ENCODE peak calls at places on chromosomes 5 and 9, in ten cellular contexts. Y is spleen, S is prostate gland, A is GM23338, U is breast epithelium, G is K562, Z is endothelial cell of umbilical vein, N is HCT116, X is HepG2, I is sigmoid colon. V is an unnamed sample. For H3K4me1, the result is how much of the 10 kb centered on the place peaks cover.

GRCh38 chr5:5270958-5271605 is 131.0 kb downstream of the ADAMTS16 start:
- DNase-seq in Y (peak), S (peak), A (peak), U (peak), G (no peak), Z (peak), N (peak), X (peak), I (peak), V (no peak)

GRCh38 chr5:150523472-150524350 is 15.8 kb downstream of the NDST1 start:
- DNase-seq in Y (no peak), S (peak), A (peak), U (no peak), G (peak), Z (peak), N (peak), X (peak), I (no peak), V (no peak)

GRCh38 chr9:128552744-128553221 is 396 bp downstream of the SPTAN1 start:
- DNase-seq in Y (peak), S (peak), A (peak), U (peak), G (peak), Z (peak), N (no peak), X (no peak), I (peak), V (peak)

GRCh38 chr5:95621839-95622629 is 2.1 kb downstream of the GPR150 start:
- DNase-seq in Y (no peak), S (no peak), A (no peak), U (no peak), G (no peak), Z (no peak), N (no peak), X (no peak), I (no peak), V (no peak)

GRCh38 chr9:80678906-80679305 is 1010.4 kb downstream of the TLE1 start:
- DNase-seq in Y (no peak), S (no peak), A (no peak), U (no peak), G (no peak), Z (no peak), N (no peak), X (no peak), I (no peak), V (no peak)

GRCh38 chr5:90201923-90202322 is 207.6 kb downstream of the CETN3 start:
- DNase-seq in Y (no peak), S (no peak), A (no peak), U (no peak), G (no peak), Z (peak), N (peak), X (no peak), I (no peak), V (no peak)

GRCh38 chr9:32292611-32293010 is 91.8 kb upstream of the ACO1 start:
- DNase-seq in Y (no peak), S (no peak), A (no peak), U (no peak), G (no peak), Z (no peak), N (no peak), X (peak), I (no peak), V (no peak)

GRCh38 chr5:133274597-133274935 is 222.8 kb downstream of the HSPA4 start:
- DNase-seq in Y (no peak), S (no peak), A (no peak), U (no peak), G (no peak), Z (no peak), N (no peak), X (peak), I (no peak), V (no peak)

GRCh38 chr5:160445132-160445531 is 23.5 kb downstream of the PTTG1 start:
- DNase-seq in Y (no peak), S (no peak), A (no peak), U (no peak), G (no peak), Z (no peak), N (no peak), X (no peak), I (no peak), V (no peak)

GRCh38 chr5:121979691-121980090 is 17.9 kb downstream of the SRFBP1 start:
- DNase-seq in Y (no peak), S (no peak), A (no peak), U (no peak), G (no peak), Z (no peak), N (no peak), X (no peak), I (no peak), V (no peak)

GRCh38 chr5:119792154-119792799 is 162.9 kb downstream of the FAM170A start:
- DNase-seq in Y (no peak), S (no peak), A (no peak), U (no peak), G (no peak), Z (no peak), N (no peak), X (no peak), I (no peak), V (no peak)

GRCh38 chr9:137492464-137493162 is 33.5 kb upstream of the NSMF start:
- DNase-seq in Y (peak), S (no peak), A (peak), U (no peak), G (peak), Z (no peak), N (peak), X (no peak), I (no peak), V (no peak)

GRCh38 chr9:104238668-104239067 is 144.6 kb downstream of the SMC2 start:
- DNase-seq in Y (no peak), S (no peak), A (no peak), U (no peak), G (no peak), Z (no peak), N (no peak), X (peak), I (no peak), V (no peak)

GRCh38 chr5:128121679-128122078 is 38.1 kb downstream of the SLC12A2 start:
- DNase-seq in Y (no peak), S (peak), A (no peak), U (peak), G (no peak), Z (no peak), N (peak), X (no peak), I (no peak), V (no peak)

GRCh38 chr5:89904442-89904841 is 505.1 kb downstream of the CETN3 start:
- DNase-seq in Y (no peak), S (no peak), A (no peak), U (no peak), G (no peak), Z (no peak), N (no peak), X (no peak), I (no peak), V (no peak)

GRCh38 chr5:173866249-173867172 is 21.6 kb upstream of the CPEB4 start:
- DNase-seq in Y (peak), S (no peak), A (peak), U (no peak), G (peak), Z (no peak), N (no peak), X (no peak), I (peak), V (no peak)

GRCh38 chr9:19470567-19470966 is 61.8 kb downstream of the ACER2 start:
- DNase-seq in Y (no peak), S (no peak), A (no peak), U (no peak), G (no peak), Z (no peak), N (no peak), X (no peak), I (no peak), V (no peak)

GRCh38 chr5:134440185-134440755 is 28.6 kb upstream of the CDKN2AIPNL start:
- DNase-seq in Y (no peak), S (no peak), A (no peak), U (no peak), G (no peak), Z (no peak), N (no peak), X (no peak), I (no peak), V (no peak)

GRCh38 chr5:180723936-180724335 is 15.9 kb downstream of the OR2Y1 start:
- DNase-seq in Y (no peak), S (no peak), A (no peak), U (no peak), G (no peak), Z (no peak), N (no peak), X (no peak), I (no peak), V (no peak)

GRCh38 chr5:66171349-66172344 is 27.5 kb downstream of the SREK1 start:
- DNase-seq in Y (no peak), S (peak), A (peak), U (no peak), G (peak), Z (peak), N (no peak), X (peak), I (no peak), V (no peak)

GRCh38 chr9:83620841-83621636 is 1.9 kb upstream of the IDNK start:
- DNase-seq in Y (no peak), S (no peak), A (peak), U (no peak), G (no peak), Z (peak), N (peak), X (peak), I (no peak), V (no peak)

GRCh38 chr9:36292641-36293040 is 34.4 kb upstream of the GNE start:
- DNase-seq in Y (no peak), S (no peak), A (peak), U (no peak), G (no peak), Z (no peak), N (no peak), X (no peak), I (no peak), V (no peak)

GRCh38 chr9:83430681-83431080 is 107.5 kb downstream of the FRMD3 start:
- DNase-seq in Y (no peak), S (no peak), A (no peak), U (no peak), G (no peak), Z (no peak), N (no peak), X (no peak), I (no peak), V (no peak)

GRCh38 chr5:56951131-56951945 is 585 bp downstream of the MIER3 start:
- DNase-seq in Y (peak), S (peak), A (peak), U (no peak), G (peak), Z (peak), N (no peak), X (no peak), I (peak), V (no peak)

GRCh38 chr5:145680744-145681143 is 154.4 kb downstream of the PRELID2 start:
- DNase-seq in Y (no peak), S (no peak), A (no peak), U (no peak), G (no peak), Z (no peak), N (no peak), X (no peak), I (peak), V (no peak)

GRCh38 chr5:169433221-169433651 is 132.3 kb upstream of the SLIT3 start:
- DNase-seq in Y (no peak), S (no peak), A (no peak), U (no peak), G (no peak), Z (no peak), N (no peak), X (no peak), I (no peak), V (no peak)

GRCh38 chr5:79840085-79840990 is 150.7 kb downstream of the CMYA5 start:
- DNase-seq in Y (no peak), S (no peak), A (no peak), U (no peak), G (no peak), Z (no peak), N (no peak), X (no peak), I (no peak), V (peak)

GRCh38 chr9:121612511-121612998 is 38.9 kb upstream of the DAB2IP start:
- DNase-seq in Y (no peak), S (peak), A (no peak), U (no peak), G (no peak), Z (no peak), N (no peak), X (no peak), I (peak), V (no peak)

GRCh38 chr5:6592611-6593010 is 40.2 kb downstream of the NSUN2 start:
- DNase-seq in Y (no peak), S (no peak), A (no peak), U (no peak), G (no peak), Z (no peak), N (no peak), X (no peak), I (no peak), V (no peak)

GRCh38 chr9:224540-225520 is 10.2 kb downstream of the DOCK8 start:
- DNase-seq in Y (no peak), S (no peak), A (no peak), U (peak), G (no peak), Z (no peak), N (no peak), X (peak), I (no peak), V (no peak)

DNA sequence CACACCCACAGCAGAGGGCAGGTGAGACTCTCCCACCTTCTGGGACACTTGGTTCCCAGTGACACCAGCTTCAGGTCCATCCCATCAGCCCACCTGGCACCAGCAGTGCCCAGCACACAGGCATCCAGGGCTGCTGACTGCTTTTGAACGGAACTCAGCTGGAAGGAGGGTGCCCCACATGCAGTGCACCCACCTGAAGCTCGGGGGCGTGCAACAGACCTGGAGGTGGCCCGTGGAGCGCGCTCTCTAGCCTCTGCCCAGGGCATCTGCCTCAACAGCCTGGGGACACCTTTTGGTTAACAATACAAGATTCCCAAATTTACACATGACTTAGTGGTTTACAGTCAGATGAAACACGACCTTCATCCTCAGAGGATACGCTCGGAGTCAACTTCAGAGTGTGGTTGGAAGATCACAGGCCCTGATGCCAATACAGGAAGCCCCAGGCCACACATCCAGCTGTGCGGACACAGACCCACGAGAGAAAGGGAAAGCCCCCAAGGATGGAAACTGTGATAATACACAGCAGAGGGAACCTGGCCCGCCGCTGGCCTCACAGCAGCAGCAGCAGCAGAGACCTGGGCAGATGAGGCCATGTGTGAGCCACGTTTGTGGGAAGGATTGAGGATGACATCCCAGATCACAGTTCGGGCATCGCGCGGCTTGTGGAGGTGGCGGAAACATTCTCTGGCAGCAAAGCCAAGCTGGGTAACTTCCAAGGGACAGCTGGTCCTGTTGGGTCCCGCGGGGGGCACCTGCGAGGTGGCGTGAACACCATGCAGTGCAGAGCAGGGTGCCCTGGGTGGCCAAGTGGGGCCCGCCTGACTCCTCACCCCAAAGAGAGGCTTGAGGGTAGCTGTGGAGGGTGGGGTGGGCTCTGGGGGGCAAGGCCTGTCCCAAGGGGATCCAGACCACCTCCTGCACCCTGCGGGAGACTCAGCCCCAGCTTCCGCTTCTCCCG is 64.0 kb downstream of the SECISBP2 start:
- DNase-seq in Y (no peak), S (no peak), A (no peak), U (no peak), G (no peak), Z (no peak), N (no peak), X (no peak), I (no peak), V (no peak)
- H3K4me1 ChIP-seq in Y (half or more), S (under half), A (under half), U (under half), G (under half), Z (under half), N (under half), X (under half), I (under half), V (under half)

DNA sequence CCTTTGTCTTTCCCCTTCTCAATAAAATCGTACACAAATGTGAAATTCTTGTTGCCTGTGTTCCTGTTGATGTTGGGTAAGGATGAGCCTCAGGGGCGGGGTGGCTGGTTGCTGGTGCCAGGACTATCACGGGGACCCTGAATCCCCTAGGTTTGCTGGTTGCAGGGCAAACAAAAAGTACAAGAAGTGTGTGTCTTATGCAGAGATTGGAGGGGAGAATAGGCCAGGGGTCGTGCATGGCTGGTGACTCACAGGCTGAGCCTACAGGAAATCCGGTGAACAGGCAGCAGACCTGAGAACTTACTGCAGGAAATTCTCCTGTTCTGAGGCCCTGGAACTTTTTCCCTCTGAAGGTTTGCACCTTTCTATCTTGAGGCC is 5.5 kb downstream of the ANXA2R start:
- DNase-seq in Y (no peak), S (no peak), A (peak), U (no peak), G (no peak), Z (peak), N (no peak), X (no peak), I (no peak), V (no peak)
- TF ChIP-seq POLR2AphosphoS5 in Y (peak), S (no peak), A (no peak), U (no peak), G (no peak), Z (peak), N (no peak), X (no peak), I (no peak), V (no peak)

GRCh38 chr5:170857066-170857465 is 4.8 kb upstream of the RANBP17 start:
- DNase-seq in Y (no peak), S (no peak), A (no peak), U (no peak), G (no peak), Z (no peak), N (no peak), X (no peak), I (no peak), V (no peak)
- TF ChIP-seq CTCF in Y (no peak), S (no peak), A (peak), U (no peak), G (no peak), Z (no peak), N (no peak), X (no peak), I (no peak), V (no peak)

GRCh38 chr5:179272326-179273073 is 72.8 kb downstream of the ADAMTS2 start:
- DNase-seq in Y (peak), S (no peak), A (no peak), U (no peak), G (no peak), Z (no peak), N (no peak), X (no peak), I (peak), V (peak)

GRCh38 chr5:179273441-179274145 is 71.7 kb downstream of the ADAMTS2 start:
- DNase-seq in Y (peak), S (no peak), A (no peak), U (no peak), G (no peak), Z (no peak), N (no peak), X (no peak), I (peak), V (peak)

GRCh38 chr5:179271821-179272325 is 73.4 kb downstream of the ADAMTS2 start:
- DNase-seq in Y (peak), S (no peak), A (no peak), U (no peak), G (no peak), Z (no peak), N (no peak), X (no peak), I (peak), V (peak)

GRCh38 chr5:179274321-179275315 is 70.6 kb downstream of the ADAMTS2 start:
- DNase-seq in Y (peak), S (no peak), A (no peak), U (no peak), G (peak), Z (no peak), N (no peak), X (no peak), I (peak), V (peak)

GRCh38 chr5:179273074-179273435 is 72.2 kb downstream of the ADAMTS2 start:
- DNase-seq in Y (no peak), S (no peak), A (no peak), U (no peak), G (no peak), Z (no peak), N (no peak), X (no peak), I (peak), V (peak)
- H3K4me1 ChIP-seq in Y (half or more), S (under half), A (under half), U (under half), G (under half), Z (under half), N (under half), X (under half), I (under half), V (half or more)

GRCh38 chr5:149132474-149132873 is 8.8 kb upstream of the ABLIM3 start:
- DNase-seq in Y (no peak), S (no peak), A (no peak), U (no peak), G (no peak), Z (no peak), N (no peak), X (no peak), I (no peak), V (no peak)

GRCh38 chr5:149138182-149138923 is 2.9 kb upstream of the ABLIM3 start:
- DNase-seq in Y (no peak), S (no peak), A (no peak), U (no peak), G (no peak), Z (no peak), N (no peak), X (no peak), I (no peak), V (no peak)

GRCh38 chr5:149134778-149135169 is 6.5 kb upstream of the ABLIM3 start:
- DNase-seq in Y (no peak), S (no peak), A (no peak), U (no peak), G (no peak), Z (no peak), N (no peak), X (no peak), I (no peak), V (no peak)

GRCh38 chr5:149133795-149134777 is 7.2 kb upstream of the ABLIM3 start:
- DNase-seq in Y (no peak), S (no peak), A (no peak), U (peak), G (peak), Z (peak), N (peak), X (no peak), I (no peak), V (no peak)

DNA sequence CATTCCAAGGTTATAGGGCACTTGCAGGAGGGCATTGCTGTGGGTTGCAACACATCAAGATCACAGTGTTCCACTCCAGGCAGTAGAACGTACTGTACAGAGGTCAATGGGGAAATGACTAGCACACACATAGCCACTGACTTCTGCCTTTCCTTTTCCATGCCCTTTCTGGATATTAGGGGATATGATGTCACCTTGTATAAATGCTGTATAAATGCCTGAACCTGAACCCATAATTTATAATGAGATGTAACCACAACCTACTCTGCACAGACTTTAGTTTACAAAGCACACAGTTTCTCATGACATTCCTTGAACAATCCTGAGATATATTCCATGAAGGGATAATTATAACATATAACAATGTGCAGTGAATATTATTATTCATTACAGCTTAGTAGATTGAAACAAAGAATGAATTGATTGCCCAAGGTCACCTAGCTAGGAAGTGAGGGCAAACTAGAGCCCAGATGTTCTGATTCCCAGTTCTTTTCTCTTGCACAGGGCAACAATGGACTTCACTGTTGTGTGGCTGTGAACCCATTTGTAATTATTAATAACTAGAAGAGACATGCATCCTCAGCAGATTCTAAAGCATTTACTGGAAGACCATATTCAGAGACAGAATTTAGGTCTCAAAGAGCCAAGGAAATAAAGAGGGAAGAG is 5.6 kb upstream of the ABLIM3 start:
- DNase-seq in Y (no peak), S (no peak), A (no peak), U (no peak), G (no peak), Z (peak), N (no peak), X (no peak), I (no peak), V (no peak)
- TF ChIP-seq POLR2AphosphoS5 in Y (peak), S (no peak), A (no peak), U (no peak), G (no peak), Z (peak), N (no peak), X (no peak), I (no peak), V (no peak)

V was measured in suprapubic skin.